ENCODE peak calls at places on chromosomes 7 and 10, in nine cellular contexts. E is fibroblast of the aortic adventitia, T is neural crest cell, P is MM.1S, B is coronary artery, U is A549, Q is ascending aorta, I is neural progenitor cell, D is upper lobe of right lung. W is an unnamed sample.

GRCh38 chr10:74300651-74301050 is 149.6 kb downstream of the ADK start:
- DNase-seq in E (no peak), T (no peak), P (no peak), B (no peak), U (no peak), Q (no peak), I (no peak), D (no peak), W (no peak)

GRCh38 chr7:79430391-79430790 is 23.1 kb downstream of the MAGI2 start:
- DNase-seq in E (no peak), T (no peak), P (no peak), B (no peak), U (no peak), Q (no peak), I (no peak), D (no peak), W (no peak)

GRCh38 chr10:12469345-12469744 is 120.0 kb downstream of the CAMK1D start:
- DNase-seq in E (no peak), T (no peak), P (no peak), B (no peak), U (peak), Q (no peak), I (no peak), D (no peak), W (no peak)

GRCh38 chr7:66669088-66669487 is 40.4 kb downstream of the KCTD7 start:
- DNase-seq in E (no peak), T (no peak), P (no peak), B (no peak), U (no peak), Q (no peak), I (no peak), D (no peak), W (no peak)

GRCh38 chr10:70678757-70679489 is 6.6 kb downstream of the ADAMTS14 start:
- DNase-seq in E (peak), T (no peak), P (no peak), B (no peak), U (no peak), Q (no peak), I (no peak), D (no peak), W (no peak)

GRCh38 chr7:82810558-82811259 is 352.0 kb downstream of the PCLO start:
- DNase-seq in E (peak), T (peak), P (peak), B (no peak), U (peak), Q (no peak), I (peak), D (no peak), W (peak)

GRCh38 chr10:45313264-45313873 is 2.0 kb downstream of the OR13A1 start:
- DNase-seq in E (no peak), T (no peak), P (no peak), B (no peak), U (no peak), Q (no peak), I (no peak), D (no peak), W (no peak)

GRCh38 chr10:96212911-96213310 is 58.5 kb downstream of the BLNK start:
- DNase-seq in E (no peak), T (no peak), P (no peak), B (no peak), U (no peak), Q (no peak), I (no peak), D (no peak), W (no peak)

GRCh38 chr10:129560355-129560754 is 93.3 kb downstream of the MGMT start:
- DNase-seq in E (no peak), T (no peak), P (no peak), B (no peak), U (no peak), Q (no peak), I (no peak), D (no peak), W (no peak)

GRCh38 chr7:128398016-128398840 is 11.6 kb downstream of the IMPDH1 start:
- DNase-seq in E (peak), T (peak), P (no peak), B (no peak), U (peak), Q (no peak), I (peak), D (no peak), W (no peak)

GRCh38 chr10:92239600-92240288 is 51.1 kb downstream of the CPEB3 start:
- DNase-seq in E (peak), T (peak), P (no peak), B (peak), U (no peak), Q (no peak), I (peak), D (peak), W (no peak)

GRCh38 chr7:26743205-26743604 is 121.2 kb downstream of the SKAP2 start:
- DNase-seq in E (no peak), T (no peak), P (no peak), B (no peak), U (no peak), Q (no peak), I (no peak), D (no peak), W (peak)

GRCh38 chr7:25852249-25852994 is 299.6 kb upstream of the NFE2L3 start:
- DNase-seq in E (no peak), T (peak), P (peak), B (no peak), U (no peak), Q (no peak), I (peak), D (no peak), W (no peak)

GRCh38 chr10:44235363-44235762 is 149.5 kb downstream of the CXCL12 start:
- DNase-seq in E (no peak), T (no peak), P (no peak), B (no peak), U (no peak), Q (no peak), I (no peak), D (no peak), W (no peak)
- TF ChIP-seq CTCF in E (no peak), T (no peak), P (no peak), B (no peak), U (no peak), Q (no peak), I (no peak), D (no peak), W (no peak)

DNA sequence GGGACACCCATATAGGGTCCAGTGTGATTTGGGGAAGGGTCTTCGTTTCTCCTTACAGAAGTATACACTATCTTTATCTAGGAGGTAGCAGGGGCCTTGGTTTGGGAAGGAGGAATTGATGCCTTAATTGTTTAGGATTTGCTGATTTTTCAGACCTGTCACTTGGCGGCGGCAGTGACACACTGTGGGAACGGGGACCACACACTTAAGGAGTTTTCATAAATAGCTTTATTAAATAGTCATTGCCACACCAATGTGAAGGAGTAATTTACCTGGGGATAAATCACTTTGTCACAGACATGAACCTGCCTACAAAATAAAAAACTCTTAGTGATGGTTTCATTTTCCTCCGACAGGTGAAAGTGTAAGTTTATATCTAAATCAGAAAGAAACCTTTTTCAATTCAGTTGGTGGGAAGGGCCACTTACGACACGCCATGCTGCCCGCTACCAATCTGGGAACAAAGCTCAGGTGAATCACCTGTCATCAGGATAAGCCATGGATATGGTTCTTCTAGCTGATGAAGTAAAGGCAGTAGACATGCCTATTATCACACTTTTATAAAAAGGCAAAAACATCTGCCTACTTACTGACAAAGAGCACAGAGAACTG is 12.3 kb upstream of the ENO4 start:
- DNase-seq in E (peak), T (no peak), P (no peak), B (no peak), U (no peak), Q (no peak), I (no peak), D (no peak), W (no peak)
- TF ChIP-seq CTCF in E (peak), T (peak), P (no peak), B (no peak), U (no peak), Q (peak), I (peak), D (no peak), W (no peak)

GRCh38 chr7:150323682-150324365 is 479 bp upstream of the ACTR3C start:
- DNase-seq in E (no peak), T (no peak), P (peak), B (no peak), U (no peak), Q (no peak), I (no peak), D (no peak), W (no peak)
- TF ChIP-seq CTCF in E (no peak), T (no peak), P (no peak), B (no peak), U (no peak), Q (no peak), I (no peak), D (no peak), W (no peak)

GRCh38 chr7:32415519-32415918 is 74.7 kb downstream of the LSM5 start:
- DNase-seq in E (no peak), T (no peak), P (no peak), B (no peak), U (no peak), Q (no peak), I (peak), D (no peak), W (no peak)
- TF ChIP-seq CTCF in E (no peak), T (no peak), P (no peak), B (no peak), U (no peak), Q (no peak), I (no peak), D (no peak), W (no peak)

GRCh38 chr7:2760098-2760889 is 72.3 kb downstream of the AMZ1 start:
- DNase-seq in E (peak), T (peak), P (no peak), B (no peak), U (peak), Q (no peak), I (peak), D (peak), W (no peak)
- TF ChIP-seq CTCF in E (peak), T (peak), P (peak), B (peak), U (no peak), Q (peak), I (peak), D (peak), W (peak)

DNA sequence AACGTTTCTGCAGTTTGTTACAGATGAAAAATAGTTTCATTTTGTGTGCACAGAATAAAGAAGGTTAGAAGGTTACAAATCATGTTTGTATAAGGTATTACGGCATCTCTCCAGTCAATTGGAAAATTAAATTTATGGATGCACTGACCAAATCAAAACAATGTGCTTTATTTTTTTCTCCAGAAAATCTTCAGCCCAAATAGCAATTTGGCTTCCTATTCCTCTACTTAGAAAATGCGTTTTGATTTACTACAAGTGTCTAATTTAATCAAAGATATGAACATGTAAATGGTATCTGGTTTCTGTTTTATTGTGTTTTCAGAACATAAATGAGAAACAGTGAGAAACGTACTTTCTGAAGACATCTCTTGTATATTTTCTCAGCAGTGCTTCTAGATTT is 63.4 kb downstream of the AGMO start:
- DNase-seq in E (no peak), T (no peak), P (no peak), B (no peak), U (no peak), Q (no peak), I (no peak), D (no peak), W (no peak)
- TF ChIP-seq CTCF in E (no peak), T (no peak), P (no peak), B (no peak), U (no peak), Q (no peak), I (no peak), D (no peak), W (no peak)

GRCh38 chr10:124387078-124387874 is 31.4 kb downstream of the OAT start:
- DNase-seq in E (no peak), T (no peak), P (no peak), B (peak), U (peak), Q (no peak), I (no peak), D (peak), W (no peak)
- TF ChIP-seq CTCF in E (no peak), T (peak), P (peak), B (no peak), U (no peak), Q (no peak), I (peak), D (peak), W (peak)

DNA sequence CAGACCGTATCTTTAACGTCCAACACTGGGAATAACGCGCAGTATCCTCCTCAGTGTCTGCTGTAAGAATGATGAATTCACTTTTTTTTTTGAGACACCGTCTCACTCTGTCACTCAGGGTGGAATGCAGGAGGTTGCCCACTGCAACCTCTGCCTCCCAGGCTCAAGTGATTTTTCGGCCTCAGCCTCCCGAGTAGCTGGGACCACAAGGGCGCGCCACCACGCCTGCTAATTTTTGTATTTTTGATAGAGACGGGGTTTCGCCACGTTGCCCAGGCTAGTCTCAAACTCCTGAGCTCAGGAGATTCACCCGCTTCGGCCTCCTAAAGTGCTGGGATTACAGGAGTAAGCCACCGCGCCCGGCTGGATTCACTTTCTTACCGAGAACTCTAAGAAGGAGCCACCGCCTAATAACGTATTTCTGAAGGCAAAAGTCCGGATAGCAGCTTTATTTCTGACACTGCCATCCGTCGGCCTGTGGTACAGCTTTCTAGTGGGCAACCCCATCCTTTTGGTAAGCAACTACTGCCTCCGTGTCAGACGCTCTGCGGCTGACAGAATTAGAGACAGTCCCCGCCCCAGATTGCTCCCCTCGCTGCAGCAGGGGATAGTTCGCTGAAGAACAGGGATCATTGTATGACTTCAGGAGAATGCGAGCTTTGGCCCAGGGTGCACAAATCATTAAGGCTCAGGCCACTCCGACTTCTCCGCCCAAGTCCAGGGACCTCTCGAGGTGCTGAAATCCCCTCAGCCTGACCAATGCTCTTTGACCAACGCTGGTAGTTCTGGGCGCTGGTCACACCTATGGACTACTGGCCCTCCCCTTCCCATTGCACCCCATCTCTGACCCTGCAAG is 649 bp downstream of the POLR3A start:
- DNase-seq in E (peak), T (no peak), P (peak), B (no peak), U (no peak), Q (no peak), I (peak), D (no peak), W (no peak)
- TF ChIP-seq CTCF in E (no peak), T (no peak), P (no peak), B (no peak), U (no peak), Q (no peak), I (peak), D (no peak), W (no peak)